ENCODE peak calls at places on chromosome 18, in ten cellular contexts. V, Y, K, E, A, D, J, B, N and X are unnamed samples.

GRCh38 chr18:13612111-13612997 is 114.0 kb downstream of the FAM210A start:
- DNase-seq in K (no peak), D (no peak), J (no peak), A (no peak), E (no peak), V (no peak), N (no peak), B (no peak), Y (peak), X (no peak)

GRCh38 chr18:80229766-80230745 is 17.3 kb downstream of the PARD6G start:
- DNase-seq in D (no peak), A (no peak), V (no peak), E (no peak), N (no peak), B (no peak), K (no peak), J (no peak), Y (no peak), X (no peak)

GRCh38 chr18:60060578-60060977 is 160.8 kb downstream of the PMAIP1 start:
- DNase-seq in Y (no peak), K (no peak), N (no peak), A (no peak), J (no peak), D (no peak), E (no peak), B (no peak), V (no peak), X (no peak)

GRCh38 chr18:56353676-56354260 is 284.6 kb downstream of the TXNL1 start:
- DNase-seq in A (no peak), N (no peak), Y (no peak), V (no peak), B (no peak), D (no peak), J (no peak), K (no peak), E (no peak), X (no peak)

GRCh38 chr18:35581555-35582309 is at the start of gene GALNT1:
- DNase-seq in E (peak), V (peak), B (peak), Y (peak), D (peak), A (no peak), K (peak), J (peak), N (no peak), X (peak)

GRCh38 chr18:58525517-58525916 is 103.4 kb downstream of the ALPK2 start:
- DNase-seq in V (no peak), N (no peak), D (no peak), B (no peak), E (no peak), A (peak), K (no peak), Y (no peak), J (no peak), X (no peak)

GRCh38 chr18:78492813-78493371 is 486.7 kb upstream of the SALL3 start:
- DNase-seq in V (no peak), A (no peak), D (no peak), N (no peak), Y (no peak), K (no peak), J (no peak), E (no peak), B (no peak), X (no peak)

GRCh38 chr18:78031589-78031988 is 781.9 kb downstream of the GALR1 start:
- DNase-seq in A (no peak), K (no peak), E (no peak), D (no peak), N (no peak), Y (no peak), V (no peak), B (no peak), J (no peak), X (no peak)

GRCh38 chr18:58254873-58255511 is 211.0 kb downstream of the NEDD4L start:
- DNase-seq in K (no peak), Y (no peak), D (peak), E (peak), A (no peak), N (no peak), J (peak), V (peak), B (peak), X (no peak)

GRCh38 chr18:23683671-23684070 is 5.6 kb upstream of the LAMA3 start:
- DNase-seq in V (no peak), A (no peak), B (no peak), E (no peak), J (no peak), D (no peak), K (no peak), Y (no peak), N (no peak), X (no peak)

GRCh38 chr18:65260030-65260429 is 490.8 kb upstream of the CDH7 start:
- DNase-seq in K (no peak), V (no peak), B (no peak), D (no peak), J (no peak), E (no peak), N (no peak), Y (no peak), A (no peak), X (no peak)

GRCh38 chr18:46166261-46166970 is 62.2 kb downstream of the HAUS1 start:
- DNase-seq in Y (no peak), B (no peak), J (no peak), K (no peak), N (no peak), E (no peak), D (no peak), V (no peak), A (no peak), X (no peak)

GRCh38 chr18:63860536-63860930 is 27.0 kb upstream of the SERPINB2 start:
- DNase-seq in N (no peak), A (no peak), K (no peak), E (no peak), D (no peak), Y (no peak), V (no peak), B (no peak), J (no peak), X (no peak)

GRCh38 chr18:71249791-71250190 is 960.9 kb downstream of the SOCS6 start:
- DNase-seq in K (no peak), Y (no peak), E (no peak), D (no peak), A (no peak), V (no peak), N (no peak), J (no peak), B (no peak), X (no peak)

GRCh38 chr18:33578371-33579146 is 540 bp downstream of the ASXL3 start:
- DNase-seq in Y (no peak), N (no peak), V (no peak), A (no peak), D (peak), K (no peak), B (peak), E (peak), J (peak), X (peak)

GRCh38 chr18:24071029-24071428 is 56.5 kb downstream of the TTC39C start:
- DNase-seq in B (no peak), Y (no peak), V (no peak), J (no peak), K (no peak), A (no peak), N (no peak), E (no peak), D (no peak), X (no peak)

DNA sequence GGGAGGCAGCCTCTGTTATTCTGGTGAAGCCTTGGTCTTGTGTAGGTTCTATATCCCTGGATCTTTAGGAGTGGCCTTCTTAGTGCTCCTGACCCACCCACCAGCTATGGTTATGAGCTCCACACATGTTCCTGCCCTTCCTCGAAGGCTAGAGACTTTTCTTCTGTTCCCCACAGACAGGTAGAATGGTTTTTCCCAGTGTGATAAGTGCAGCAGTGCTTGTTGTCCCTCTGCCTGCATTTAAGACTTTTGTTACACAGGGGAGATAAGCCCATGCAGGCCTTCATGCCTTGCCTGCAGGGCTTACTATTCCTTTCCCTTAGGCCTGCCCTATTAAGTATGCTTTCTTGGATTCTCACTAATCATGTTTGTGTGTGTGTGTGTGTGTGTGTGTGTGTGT is 48.4 kb upstream of the DSC1 start:
- DNase-seq in A (no peak), D (no peak), E (no peak), Y (no peak), V (no peak), B (no peak), K (no peak), J (no peak), N (no peak), X (no peak)
- H3K27ac ChIP-seq in A (no peak), D (peak), E (no peak), Y (no peak), V (no peak), B (no peak), K (no peak), J (no peak), N (no peak), X (no peak)

DNA sequence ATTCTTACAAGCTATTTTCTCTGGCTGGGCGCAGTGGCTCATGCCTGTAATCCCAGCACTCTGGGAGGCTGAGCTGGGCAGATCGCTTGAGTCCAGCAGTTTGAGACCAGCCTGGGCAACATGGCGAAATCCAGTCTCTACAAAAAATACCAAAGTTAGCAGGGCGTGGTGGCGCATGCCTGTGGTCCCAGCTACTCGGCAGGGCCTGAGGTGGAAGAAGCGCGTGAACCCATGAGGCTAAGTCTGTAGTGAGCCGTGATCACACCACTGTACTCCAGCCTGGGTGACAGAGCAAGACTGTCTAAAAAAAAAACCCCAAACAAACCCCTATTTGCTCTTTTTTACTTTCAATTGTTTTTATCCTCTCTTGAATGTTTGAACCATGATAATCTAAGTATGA is 37.0 kb downstream of the PPP4R1 start:
- DNase-seq in J (no peak), D (no peak), Y (no peak), K (no peak), N (no peak), B (no peak), V (no peak), E (no peak), A (no peak), X (no peak)
- H3K27ac ChIP-seq in J (no peak), D (no peak), Y (no peak), K (no peak), N (no peak), B (no peak), V (no peak), E (no peak), A (no peak), X (no peak)

GRCh38 chr18:51811883-51812282 is 528.1 kb upstream of the DCC start:
- DNase-seq in K (no peak), A (no peak), V (no peak), J (no peak), D (no peak), E (no peak), N (no peak), B (no peak), Y (no peak), X (no peak)
- H3K27ac ChIP-seq in K (no peak), A (no peak), V (no peak), J (no peak), D (no peak), E (no peak), N (no peak), B (no peak), Y (no peak), X (no peak)

GRCh38 chr18:378039-378438 is 110.2 kb upstream of the THOC1 start:
- DNase-seq in Y (no peak), K (peak), D (no peak), N (no peak), A (no peak), B (no peak), J (no peak), V (no peak), E (no peak), X (no peak)

GRCh38 chr18:376307-376706 is 108.5 kb upstream of the THOC1 start:
- DNase-seq in A (no peak), D (no peak), V (no peak), K (peak), B (no peak), Y (no peak), E (no peak), J (no peak), N (no peak), X (no peak)

GRCh38 chr18:374735-375168 is 106.9 kb upstream of the THOC1 start:
- DNase-seq in V (no peak), D (no peak), E (no peak), B (no peak), K (peak), N (no peak), J (peak), Y (no peak), A (no peak), X (no peak)

GRCh38 chr18:379665-380356 is 112.0 kb upstream of the THOC1 start:
- DNase-seq in E (peak), J (peak), D (no peak), B (no peak), K (no peak), Y (no peak), N (no peak), A (no peak), V (no peak), X (peak)

GRCh38 chr18:377088-377487 is 109.2 kb upstream of the THOC1 start:
- DNase-seq in V (no peak), B (no peak), K (no peak), N (no peak), D (no peak), J (no peak), Y (peak), A (no peak), E (no peak), X (no peak)
- H3K27ac ChIP-seq in V (no peak), B (no peak), K (no peak), N (no peak), D (no peak), J (no peak), Y (no peak), A (no peak), E (no peak), X (no peak)

GRCh38 chr18:74517236-74517630 is 17.1 kb upstream of the CNDP1 start:
- DNase-seq in N (no peak), K (no peak), Y (no peak), D (no peak), A (no peak), J (no peak), E (no peak), B (no peak), V (no peak), X (no peak)
- H3K27ac ChIP-seq in N (no peak), K (no peak), Y (no peak), D (no peak), A (no peak), J (no peak), E (no peak), B (no peak), V (no peak), X (no peak)

GRCh38 chr18:76449110-76449453 is 46.0 kb downstream of the ZNF516 start:
- DNase-seq in E (no peak), Y (no peak), J (no peak), A (no peak), B (no peak), D (no peak), N (no peak), K (no peak), V (no peak), X (peak)

GRCh38 chr18:76450452-76450851 is 44.6 kb downstream of the ZNF516 start:
- DNase-seq in A (no peak), Y (no peak), N (no peak), D (no peak), B (no peak), E (no peak), K (no peak), J (peak), V (no peak), X (no peak)

GRCh38 chr18:76446746-76447267 is 48.2 kb downstream of the ZNF516 start:
- DNase-seq in J (no peak), A (no peak), K (no peak), B (no peak), V (no peak), Y (no peak), E (no peak), N (no peak), D (no peak), X (no peak)

GRCh38 chr18:76447268-76447890 is 47.7 kb downstream of the ZNF516 start:
- DNase-seq in N (no peak), J (peak), E (no peak), K (no peak), V (no peak), A (no peak), Y (no peak), D (no peak), B (no peak), X (peak)

DNA sequence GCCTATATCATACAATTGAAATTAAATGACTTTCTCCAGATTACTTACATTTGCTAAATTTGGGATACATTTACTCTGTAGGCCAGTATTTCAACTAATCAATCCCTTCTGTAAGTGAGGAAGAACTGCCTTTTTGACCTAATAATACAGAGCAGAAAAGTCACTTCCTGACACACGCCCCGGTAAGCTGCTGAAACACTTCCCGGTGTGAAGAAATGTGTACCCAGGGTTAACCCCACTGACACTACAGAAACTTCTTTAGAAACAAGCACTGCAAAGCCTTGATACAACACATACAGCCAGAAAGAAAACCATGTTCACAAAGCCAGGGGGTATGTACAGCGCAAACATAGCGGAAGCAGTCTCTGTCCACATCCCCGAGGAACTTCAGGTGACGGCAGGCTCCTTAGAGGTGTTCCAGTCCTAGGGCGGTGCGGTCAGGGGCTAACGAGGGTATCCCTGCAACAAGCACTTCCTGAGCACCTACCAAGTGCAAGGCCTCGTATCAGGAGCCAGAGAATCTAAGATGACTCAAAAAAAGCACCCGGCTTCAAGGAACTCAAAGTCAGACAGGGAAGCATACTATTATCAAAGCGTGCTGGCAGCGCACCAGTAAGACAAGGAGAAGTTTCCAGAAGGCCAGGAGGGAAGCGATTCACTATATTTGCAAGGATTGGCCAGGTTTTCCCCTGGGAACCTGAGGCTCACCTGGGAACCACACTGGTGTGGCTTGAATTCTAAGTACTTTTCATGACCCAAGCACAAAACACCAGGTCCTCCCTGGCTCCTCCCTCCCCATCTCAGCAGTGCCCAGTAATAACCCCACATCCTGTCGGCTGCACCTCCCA is 46.6 kb downstream of the ZNF516 start:
- DNase-seq in V (no peak), K (no peak), D (no peak), N (no peak), E (no peak), J (peak), A (no peak), Y (no peak), B (no peak), X (peak)
- H3K27ac ChIP-seq in V (no peak), K (no peak), D (no peak), N (no peak), E (no peak), J (no peak), A (no peak), Y (no peak), B (peak), X (no peak)